ENCODE peak calls at places on chromosomes 11 and 22, in nine cellular contexts. R is astrocyte of the spinal cord, W is Peyer's patch, U is uterus, M is AG04450, B is PC-3, J is body of pancreas, T is Calu3, O is fibroblast of lung. K is an unnamed sample.

GRCh38 chr11:17915500-17916143 is 97.2 kb downstream of the SERGEF start:
- DNase-seq in R (no peak), W (no peak), U (no peak), M (no peak), B (no peak), J (no peak), T (no peak), O (peak), K (no peak)

GRCh38 chr11:75536786-75537629 is 11.3 kb upstream of the GDPD5 start:
- DNase-seq in R (no peak), W (no peak), U (no peak), M (no peak), B (peak), J (no peak), T (peak), O (peak), K (no peak)

GRCh38 chr11:75700940-75701339 is 16.7 kb upstream of the MOGAT2 start:
- DNase-seq in R (no peak), W (no peak), U (peak), M (no peak), B (no peak), J (no peak), T (no peak), O (no peak), K (no peak)

GRCh38 chr22:37163618-37164534 is 14.2 kb upstream of the IL2RB start:
- DNase-seq in R (no peak), W (no peak), U (no peak), M (no peak), B (no peak), J (no peak), T (no peak), O (no peak), K (no peak)

GRCh38 chr22:19287889-19288288 is 3.6 kb downstream of the CLTCL1 start:
- DNase-seq in R (peak), W (no peak), U (no peak), M (peak), B (peak), J (no peak), T (no peak), O (peak), K (no peak)

GRCh38 chr22:39985383-39986045 is 9.2 kb upstream of the FAM83F start:
- DNase-seq in R (no peak), W (no peak), U (no peak), M (no peak), B (no peak), J (no peak), T (no peak), O (no peak), K (no peak)

GRCh38 chr11:34599406-34599901 is 21.4 kb upstream of the EHF start:
- DNase-seq in R (peak), W (no peak), U (no peak), M (no peak), B (peak), J (no peak), T (peak), O (peak), K (no peak)

GRCh38 chr11:100353083-100353482 is 334.0 kb upstream of the ARHGAP42 start:
- DNase-seq in R (no peak), W (no peak), U (no peak), M (no peak), B (peak), J (no peak), T (no peak), O (no peak), K (no peak)

GRCh38 chr22:26318975-26319374 is 110.1 kb upstream of the ASPHD2 start:
- DNase-seq in R (no peak), W (no peak), U (no peak), M (no peak), B (peak), J (no peak), T (peak), O (peak), K (no peak)

GRCh38 chr11:14124345-14124744 is 161.8 kb downstream of the SPON1 start:
- DNase-seq in R (no peak), W (no peak), U (no peak), M (no peak), B (no peak), J (no peak), T (no peak), O (no peak), K (no peak)

GRCh38 chr11:17894929-17895658 is 117.8 kb downstream of the SERGEF start:
- DNase-seq in R (no peak), W (no peak), U (no peak), M (no peak), B (no peak), J (no peak), T (no peak), O (no peak), K (no peak)

DNA sequence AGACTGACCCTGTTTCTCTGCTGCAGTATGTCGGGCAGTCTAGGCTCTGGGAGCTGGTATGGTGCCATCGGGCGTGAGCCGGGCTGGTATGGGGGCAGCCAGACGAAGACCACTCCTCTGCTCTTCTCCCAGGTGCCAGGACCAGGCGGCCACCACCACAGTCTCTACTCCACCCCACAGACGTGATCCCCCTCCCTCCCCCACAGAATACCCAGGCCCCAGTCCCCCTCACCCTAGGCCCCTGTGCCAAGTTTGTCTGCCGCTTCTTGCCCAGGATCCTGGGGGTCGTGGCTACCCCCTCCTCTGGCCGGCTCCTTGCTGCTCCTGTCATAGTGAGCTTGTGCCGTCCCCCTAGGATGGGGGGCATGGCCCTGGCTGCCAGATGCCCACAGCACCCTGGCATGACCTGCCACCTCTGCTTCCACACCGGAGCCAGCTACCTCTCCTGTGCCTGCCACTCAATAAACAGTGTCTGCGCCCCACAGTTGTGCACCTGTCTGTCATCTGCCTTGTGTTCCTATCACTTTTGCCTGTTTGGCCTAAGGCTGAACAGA is 2.0 kb upstream of the KCNK4 start:
- DNase-seq in R (no peak), W (no peak), U (no peak), M (no peak), B (no peak), J (no peak), T (no peak), O (no peak), K (no peak)
- TF ChIP-seq CTCF in R (no peak), W (no peak), U (no peak), M (no peak), B (no peak), J (no peak), T (no peak), O (no peak), K (no peak)

GRCh38 chr22:41827671-41828070 is 5.2 kb upstream of the SREBF2 start:
- DNase-seq in R (no peak), W (no peak), U (no peak), M (no peak), B (no peak), J (no peak), T (no peak), O (no peak), K (no peak)

GRCh38 chr22:41831383-41831782 is 1.5 kb upstream of the SREBF2 start:
- DNase-seq in R (no peak), W (no peak), U (no peak), M (no peak), B (no peak), J (no peak), T (no peak), O (peak), K (no peak)

GRCh38 chr22:41831828-41832552 is 915 bp upstream of the SREBF2 start:
- DNase-seq in R (peak), W (no peak), U (no peak), M (no peak), B (no peak), J (no peak), T (no peak), O (no peak), K (no peak)

GRCh38 chr22:41828516-41828915 is 4.4 kb upstream of the SREBF2 start:
- DNase-seq in R (no peak), W (no peak), U (no peak), M (no peak), B (no peak), J (no peak), T (peak), O (no peak), K (no peak)

DNA sequence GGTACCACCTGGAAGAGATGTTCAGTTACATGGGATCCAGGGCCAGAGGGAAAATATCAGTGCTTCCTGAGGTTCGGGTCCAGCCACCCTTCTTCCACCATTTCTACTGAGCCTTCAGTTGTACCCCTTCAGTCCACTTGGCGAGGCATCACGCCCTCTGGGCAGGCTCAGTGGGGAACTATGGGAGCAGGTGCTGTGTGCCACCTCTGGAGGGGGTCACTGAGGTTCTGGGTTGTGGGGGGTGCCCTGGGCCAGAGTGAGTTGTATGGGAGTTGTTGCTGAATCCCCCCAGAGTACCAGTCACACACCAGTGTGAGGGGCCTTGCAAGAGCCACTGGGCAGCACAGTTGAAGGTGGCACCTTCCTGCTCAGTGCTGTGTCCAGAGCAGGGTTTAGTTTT is 2.7 kb upstream of the SREBF2 start:
- DNase-seq in R (no peak), W (no peak), U (no peak), M (no peak), B (no peak), J (no peak), T (no peak), O (no peak), K (no peak)
- TF ChIP-seq CTCF in R (no peak), W (no peak), U (no peak), M (no peak), B (no peak), J (no peak), T (no peak), O (no peak), K (no peak)

DNA sequence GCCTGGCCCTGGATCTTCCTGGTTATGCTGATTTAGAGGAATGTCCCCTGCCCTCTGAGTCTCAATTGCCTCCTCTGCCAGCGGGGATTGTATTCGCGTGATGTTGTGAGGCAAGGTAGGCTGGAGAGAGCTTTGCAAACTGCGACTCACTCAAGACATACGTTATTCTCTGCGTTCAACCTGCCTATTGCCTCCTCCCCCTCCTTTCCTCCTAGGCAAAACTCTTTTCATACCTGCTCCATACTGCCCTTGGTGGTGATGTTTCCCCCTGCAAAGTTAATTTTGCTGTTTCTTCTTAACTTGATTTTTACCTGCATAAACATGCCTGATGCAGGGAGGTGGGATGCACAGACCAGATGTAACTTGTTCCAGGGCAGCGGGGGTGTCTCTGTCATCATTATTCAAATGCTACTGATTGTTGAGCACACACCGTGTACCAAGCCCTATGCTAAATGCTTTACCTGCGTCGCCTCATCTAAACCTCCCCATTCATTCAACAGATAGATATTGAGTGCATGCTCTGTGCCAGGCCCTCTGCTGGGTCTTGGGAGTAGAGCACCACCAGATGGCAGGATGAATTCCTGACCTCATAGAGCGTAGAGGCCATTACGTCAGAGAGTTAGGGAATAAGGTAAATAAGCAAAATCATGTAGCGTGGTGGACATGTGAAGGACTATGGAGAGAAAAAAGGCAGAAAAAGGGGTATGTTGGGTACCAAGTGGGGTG is 29.0 kb downstream of the SGSM1 start:
- DNase-seq in R (no peak), W (no peak), U (no peak), M (no peak), B (peak), J (peak), T (peak), O (no peak), K (no peak)
- TF ChIP-seq CTCF in R (peak), W (peak), U (no peak), M (peak), B (peak), J (peak), T (peak), O (no peak), K (no peak)

GRCh38 chr11:77557553-77557952 is 32.2 kb upstream of the AQP11 start:
- DNase-seq in R (peak), W (no peak), U (no peak), M (no peak), B (peak), J (no peak), T (peak), O (peak), K (no peak)
- TF ChIP-seq CTCF in R (peak), W (no peak), U (no peak), M (peak), B (peak), J (no peak), T (no peak), O (no peak), K (no peak)

GRCh38 chr11:4884341-4884740 is 2.6 kb downstream of the OR51T1 start:
- DNase-seq in R (peak), W (no peak), U (no peak), M (no peak), B (no peak), J (no peak), T (no peak), O (peak), K (no peak)
- TF ChIP-seq CTCF in R (no peak), W (no peak), U (no peak), M (no peak), B (no peak), J (no peak), T (no peak), O (no peak), K (no peak)

GRCh38 chr11:38416141-38416540 is 1818.1 kb upstream of the RAG2 start:
- DNase-seq in R (peak), W (no peak), U (no peak), M (no peak), B (no peak), J (no peak), T (no peak), O (peak), K (no peak)

GRCh38 chr11:38411149-38411548 is 1813.1 kb upstream of the RAG2 start:
- DNase-seq in R (no peak), W (no peak), U (no peak), M (no peak), B (peak), J (no peak), T (no peak), O (no peak), K (no peak)
- TF ChIP-seq CTCF in R (peak), W (no peak), U (no peak), M (peak), B (peak), J (no peak), T (no peak), O (no peak), K (no peak)

GRCh38 chr22:17303840-17304779 is 65.2 kb upstream of the CECR2 start:
- DNase-seq in R (no peak), W (no peak), U (no peak), M (no peak), B (no peak), J (no peak), T (no peak), O (no peak), K (no peak)
- TF ChIP-seq CTCF in R (no peak), W (no peak), U (no peak), M (no peak), B (no peak), J (no peak), T (no peak), O (no peak), K (no peak)

K was measured in omental fat pad.